ENCODE peak calls at places on chromosomes 16 and 17, in four cellular contexts. O is SK-N-SH, G is HepG2, H is GM12878. B is an unnamed sample.
A peak's percentile ranks its signal among the peaks of the same experiment; 100 is the strongest.

GRCh38 chr16:88508868-88509748 is 56.0 kb downstream of the ZFPM1 start:
- DNase-seq in O (no peak), H (no peak), G (peak; percentile 73), B (peak; percentile 50)

GRCh38 chr16:65666132-65666869 is 544.4 kb upstream of the CDH11 start:
- DNase-seq in H (no peak), G (peak; percentile 81), O (no peak), B (peak; percentile 12)

GRCh38 chr16:75226550-75227360 is 8.0 kb downstream of the CTRB1 start:
- DNase-seq in O (no peak), H (no peak), G (no peak), B (no peak)

GRCh38 chr16:55280622-55281021 is 43.4 kb upstream of the IRX6 start:
- DNase-seq in O (peak; percentile 40), G (no peak), H (no peak), B (no peak)

GRCh38 chr16:31179153-31179746 is 689 bp upstream of the FUS start:
- DNase-seq in O (no peak), G (no peak), H (no peak), B (no peak)

GRCh38 chr17:290626-291025 is 62.0 kb downstream of the RPH3AL start:
- DNase-seq in H (no peak), G (no peak), O (no peak), B (no peak)

GRCh38 chr17:34637548-34638525 is 58.5 kb downstream of the TMEM132E start:
- DNase-seq in H (no peak), G (peak; percentile 45), O (peak; percentile 92), B (peak; percentile 84)

GRCh38 chr16:89374393-89374948 is 115.9 kb downstream of the ANKRD11 start:
- DNase-seq in O (peak; percentile 79), H (no peak), G (no peak), B (peak; percentile 74)

GRCh38 chr16:22337849-22338248 is 36.6 kb downstream of the CDR2 start:
- DNase-seq in H (no peak), O (no peak), G (no peak), B (no peak)

GRCh38 chr16:52498640-52499039 is 48.3 kb downstream of the TOX3 start:
- DNase-seq in G (no peak), O (no peak), H (no peak), B (no peak)

GRCh38 chr17:2751482-2751881 is 2.0 kb upstream of the CCDC92B start:
- DNase-seq in G (no peak), H (no peak), O (no peak), B (no peak)

GRCh38 chr16:67055712-67056487 is 27.0 kb downstream of the CBFB start:
- DNase-seq in H (no peak), O (peak; percentile 21), G (peak; percentile 29), B (no peak)

GRCh38 chr17:82551779-82552457 is 32.4 kb downstream of the FOXK2 start:
- DNase-seq in G (peak; percentile 65), O (peak; percentile 85), H (no peak), B (peak; percentile 88)

GRCh38 chr16:73143681-73144370 is 95.9 kb upstream of the ZFHX3 start:
- DNase-seq in H (no peak), G (no peak), O (no peak), B (peak; percentile 13)

GRCh38 chr17:933168-934083 is 46.1 kb downstream of the NXN start:
- DNase-seq in H (no peak), G (peak; percentile 75), O (no peak), B (no peak)

GRCh38 chr16:49287572-49287971 is 5.9 kb upstream of the CBLN1 start:
- DNase-seq in O (no peak), G (no peak), H (no peak), B (no peak)

GRCh38 chr16:25038239-25038954 is 23.2 kb upstream of the ARHGAP17 start:
- DNase-seq in H (no peak), O (no peak), G (no peak), B (no peak)

GRCh38 chr16:89722392-89723278 is 1.3 kb downstream of the ZNF276 start:
- DNase-seq in H (no peak), O (no peak), G (no peak), B (peak; percentile 78)

GRCh38 chr17:60065867-60066266 is 12.9 kb downstream of the HEATR6 start:
- DNase-seq in H (no peak), O (no peak), G (no peak), B (no peak)

GRCh38 chr17:17648762-17649161 is 32.5 kb upstream of the RAI1 start:
- DNase-seq in O (no peak), G (no peak), H (no peak), B (no peak)

GRCh38 chr16:55663770-55664677 is 8.2 kb downstream of the SLC6A2 start:
- DNase-seq in O (no peak), H (no peak), G (no peak), B (peak; percentile 68)

DNA sequence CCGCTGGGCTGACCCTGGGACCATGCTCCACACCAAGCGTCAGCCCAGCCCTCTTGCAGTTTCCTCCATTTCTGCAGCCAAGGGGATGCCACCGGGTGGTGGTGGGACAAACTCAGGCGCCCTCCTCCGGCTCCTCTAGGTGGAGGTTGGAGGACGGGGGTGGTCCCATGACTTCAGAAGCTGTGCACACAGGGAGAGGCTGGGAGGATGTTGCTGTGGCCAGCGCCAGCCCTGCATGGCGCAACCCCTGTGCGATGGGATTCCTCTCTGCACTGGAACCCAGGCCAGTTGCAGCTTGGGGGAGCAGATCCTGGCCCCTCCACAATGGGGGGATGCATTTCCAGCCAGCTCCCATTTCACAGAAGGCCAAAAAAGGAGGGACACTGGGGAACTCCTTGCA is 246.5 kb downstream of the C16orf95 start:
- DNase-seq in H (no peak), O (no peak), G (no peak), B (no peak)
- TF ChIP-seq JUND in H (no peak), O (no peak), G (no peak), B (no peak)

GRCh38 chr17:4520881-4521600 is 22.4 kb downstream of the SPNS2 start:
- DNase-seq in O (no peak), G (no peak), H (no peak), B (no peak)
- TF ChIP-seq JUND in O (no peak), G (no peak), H (no peak), B (no peak)

GRCh38 chr16:14500791-14501190 is 129.3 kb downstream of the PARN start:
- DNase-seq in O (no peak), G (no peak), H (no peak), B (no peak)
- TF ChIP-seq JUND in O (no peak), G (no peak), H (no peak), B (no peak)

DNA sequence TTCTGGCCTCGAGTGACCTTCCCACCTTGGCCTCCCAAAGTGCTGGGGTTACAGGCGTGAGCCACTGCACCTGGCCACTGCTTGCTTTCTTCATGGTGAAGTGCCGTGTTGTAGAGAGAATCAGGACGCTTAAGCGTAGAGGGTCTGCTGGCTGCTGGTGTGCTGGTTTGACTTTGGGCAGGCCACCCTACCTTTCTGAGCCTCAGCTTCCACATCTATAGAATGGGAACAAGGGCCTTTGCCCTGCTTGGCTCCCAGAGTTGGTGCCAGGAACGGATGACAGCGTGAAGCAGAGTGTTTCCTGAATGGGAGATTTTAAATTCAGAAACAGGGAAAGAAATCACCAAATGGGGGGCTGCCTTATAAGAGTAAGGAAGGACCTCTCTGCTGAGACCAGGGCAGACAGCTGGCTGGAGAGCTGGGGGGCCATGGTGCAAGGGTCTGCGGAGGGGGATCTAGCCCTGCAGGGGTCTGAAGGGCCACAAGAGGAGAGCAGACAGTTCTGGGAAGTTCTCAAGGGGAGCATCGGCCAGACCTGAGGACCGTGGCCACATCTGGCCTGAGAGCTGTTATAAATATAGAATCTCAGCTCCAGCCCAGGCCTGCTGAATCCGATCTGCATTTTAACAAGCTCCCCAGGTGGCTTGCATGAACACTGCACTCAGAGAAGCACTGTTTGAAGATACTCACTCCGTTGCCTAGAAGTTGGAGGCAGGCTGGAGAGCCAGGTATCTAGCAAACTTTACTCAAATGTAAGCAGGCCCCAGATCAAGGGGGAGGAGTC is 61.0 kb downstream of the NKD1 start:
- DNase-seq in H (no peak), O (no peak), G (no peak), B (no peak)
- TF ChIP-seq JUND in H (no peak), O (no peak), G (no peak), B (no peak)

B was measured in T47D.